ENCODE peak calls at places on chromosomes 3 and 15, in four cellular contexts. P is NB4, T is left ventricle myocardium inferior, A is endodermal cell. E is an unnamed sample.

GRCh38 chr3:45795882-45796765 is at the start of gene SLC6A20:
- DNase-seq in A (peak), T (no peak), P (no peak), E (peak)

GRCh38 chr3:197352382-197352781 is 54.0 kb upstream of the DLG1 start:
- DNase-seq in P (no peak), T (peak), A (no peak), E (peak)

GRCh38 chr3:42839616-42840015 is 30.4 kb downstream of the ACKR2 start:
- DNase-seq in T (no peak), P (peak), A (peak), E (no peak)

GRCh38 chr3:179898024-179898423 is 138.7 kb downstream of the PEX5L start:
- DNase-seq in T (no peak), A (peak), P (peak), E (no peak)

GRCh38 chr3:133991637-133992036 is 38.1 kb downstream of the SLCO2A1 start:
- DNase-seq in T (no peak), P (peak), A (peak), E (no peak)

GRCh38 chr15:52069559-52069958 is 43.0 kb downstream of the BCL2L10 start:
- DNase-seq in P (no peak), T (no peak), A (no peak), E (no peak)

GRCh38 chr3:56800373-56801150 is 1.2 kb downstream of the ARHGEF3 start:
- DNase-seq in T (no peak), A (peak), P (no peak), E (no peak)

GRCh38 chr3:161781381-161781780 is 284.8 kb downstream of the OTOL1 start:
- DNase-seq in A (no peak), P (no peak), T (no peak), E (no peak)

GRCh38 chr15:64351265-64351664 is 4.7 kb downstream of the CSNK1G1 start:
- DNase-seq in T (no peak), A (no peak), P (no peak), E (no peak)

GRCh38 chr3:149215474-149215873 is 6.2 kb downstream of the CP start:
- DNase-seq in T (no peak), P (no peak), A (no peak), E (no peak)

GRCh38 chr15:64343841-64344240 is 12.1 kb downstream of the CSNK1G1 start:
- DNase-seq in P (no peak), T (no peak), A (no peak), E (no peak)

GRCh38 chr3:112604536-112604935 is 36.4 kb downstream of the CCDC80 start:
- DNase-seq in T (no peak), A (no peak), P (peak), E (peak)

GRCh38 chr3:16086690-16087089 is 87.8 kb upstream of the GALNT15 start:
- DNase-seq in T (no peak), P (no peak), A (no peak), E (no peak)

GRCh38 chr15:49427369-49427768 is 4.3 kb downstream of the FGF7 start:
- DNase-seq in P (no peak), A (no peak), T (no peak), E (no peak)

GRCh38 chr15:40567111-40567510 is 2.0 kb upstream of the RPUSD2 start:
- DNase-seq in T (no peak), P (peak), A (peak), E (no peak)

GRCh38 chr15:65476942-65477341 is 40.5 kb downstream of the DPP8 start:
- DNase-seq in A (no peak), P (peak), T (no peak), E (no peak)

GRCh38 chr3:56347219-56347871 is 120.9 kb downstream of the ERC2 start:
- DNase-seq in P (peak), T (no peak), A (peak), E (no peak)

GRCh38 chr15:28952666-28953491 is 67.1 kb downstream of the APBA2 start:
- DNase-seq in A (peak), P (no peak), T (no peak), E (no peak)

GRCh38 chr3:83934208-83935150 is 1024.3 kb upstream of the CADM2 start:
- DNase-seq in P (peak), A (no peak), T (no peak), E (no peak)

GRCh38 chr3:100082108-100082642 is 32.1 kb downstream of the FILIP1L start:
- DNase-seq in T (no peak), A (no peak), P (no peak), E (no peak)

DNA sequence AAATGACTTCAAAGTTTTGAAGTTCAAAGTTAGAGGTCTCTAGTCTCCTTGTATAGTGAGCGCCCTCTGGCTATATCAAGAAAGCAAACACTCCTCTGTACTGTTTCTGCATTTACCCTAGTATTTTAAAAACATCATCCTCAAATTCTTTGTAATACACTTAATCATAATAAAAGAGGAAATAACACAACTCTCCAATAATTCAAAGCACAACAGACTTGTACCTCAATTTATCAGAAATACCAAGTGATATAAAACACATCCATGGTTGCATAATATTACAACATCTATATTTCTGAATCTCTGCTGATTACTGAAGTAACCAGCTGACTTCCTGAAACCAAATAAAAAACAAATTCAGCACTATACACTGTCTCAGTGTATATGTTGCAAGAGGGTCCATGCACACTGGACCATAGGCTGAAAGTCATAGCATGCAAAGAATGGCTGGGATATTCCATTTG is 12.5 kb downstream of the PLOD2 start:
- DNase-seq in A (no peak), P (no peak), T (no peak), E (no peak)
- H3K4me3 ChIP-seq in A (no peak), P (no peak), T (no peak), E (no peak)

GRCh38 chr3:183285318-183285717 is 32.3 kb downstream of the B3GNT5 start:
- DNase-seq in P (no peak), A (no peak), T (no peak), E (no peak)
- H3K4me3 ChIP-seq in P (no peak), A (no peak), T (peak), E (no peak)

DNA sequence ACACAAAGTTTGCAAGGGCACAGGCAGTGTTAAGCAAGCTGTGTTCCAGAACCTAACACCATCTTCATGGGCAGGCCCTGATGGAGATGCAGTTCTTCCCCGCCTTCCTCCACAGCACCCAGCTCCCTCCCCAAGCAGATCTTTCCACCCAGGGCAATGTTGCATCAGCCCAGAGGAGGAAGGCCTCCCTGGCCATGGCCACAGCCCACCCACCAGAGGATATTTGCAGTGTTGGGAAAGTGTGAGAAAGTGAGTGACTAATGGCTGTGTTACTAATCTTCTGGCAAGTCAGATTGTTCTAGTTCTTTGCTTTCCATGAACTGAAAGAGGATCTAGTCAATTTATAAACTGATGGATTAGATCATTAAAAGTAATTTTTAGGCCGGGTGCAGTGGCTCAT is 42.0 kb upstream of the ATP10A start:
- DNase-seq in T (no peak), A (no peak), P (peak), E (no peak)
- H3K4me3 ChIP-seq in T (no peak), A (no peak), P (no peak), E (no peak)

GRCh38 chr3:36909181-36909580 is 35.7 kb downstream of the TRANK1 start:
- DNase-seq in T (no peak), P (no peak), A (peak), E (no peak)

GRCh38 chr3:36909666-36910065 is 35.2 kb downstream of the TRANK1 start:
- DNase-seq in T (no peak), A (no peak), P (no peak), E (no peak)

GRCh38 chr3:36906504-36907149 is 38.2 kb downstream of the TRANK1 start:
- DNase-seq in T (no peak), A (peak), P (no peak), E (no peak)

GRCh38 chr3:36907911-36908646 is 36.8 kb downstream of the TRANK1 start:
- DNase-seq in T (peak), P (peak), A (peak), E (no peak)

GRCh38 chr3:36908647-36909180 is 36.1 kb downstream of the TRANK1 start:
- DNase-seq in T (no peak), P (no peak), A (no peak), E (no peak)
- H3K4me3 ChIP-seq in T (peak), P (peak), A (no peak), E (no peak)

GRCh38 chr3:165837058-165837525 is at the start of gene BCHE:
- DNase-seq in P (no peak), A (peak), T (peak), E (no peak)
- H3K4me3 ChIP-seq in P (no peak), A (peak), T (peak), E (peak)

DNA sequence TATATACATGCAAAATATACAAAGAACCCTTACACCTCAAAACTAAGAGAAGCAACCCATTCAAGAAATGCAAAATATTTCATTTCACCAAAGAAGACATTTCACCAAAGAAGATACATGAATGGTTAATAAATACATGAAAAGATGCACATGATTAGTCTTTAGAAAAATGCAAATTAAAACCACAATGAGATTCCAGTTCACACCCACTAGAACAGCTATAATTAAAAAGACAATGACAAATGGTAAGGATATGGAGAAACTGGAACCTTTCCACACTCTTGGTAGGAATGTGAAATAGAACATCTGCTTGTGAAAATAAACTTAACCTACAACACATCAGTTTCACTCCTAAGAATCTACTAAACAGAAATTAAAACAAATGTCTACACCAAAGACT is 87.9 kb downstream of the OSBPL10 start:
- DNase-seq in A (no peak), P (no peak), T (no peak), E (no peak)
- H3K4me3 ChIP-seq in A (no peak), P (no peak), T (no peak), E (no peak)

GRCh38 chr3:7764091-7764490 is 737.5 kb upstream of the LMCD1 start:
- DNase-seq in T (no peak), A (no peak), P (no peak), E (no peak)
- H3K4me3 ChIP-seq in T (no peak), A (no peak), P (no peak), E (no peak)

DNA sequence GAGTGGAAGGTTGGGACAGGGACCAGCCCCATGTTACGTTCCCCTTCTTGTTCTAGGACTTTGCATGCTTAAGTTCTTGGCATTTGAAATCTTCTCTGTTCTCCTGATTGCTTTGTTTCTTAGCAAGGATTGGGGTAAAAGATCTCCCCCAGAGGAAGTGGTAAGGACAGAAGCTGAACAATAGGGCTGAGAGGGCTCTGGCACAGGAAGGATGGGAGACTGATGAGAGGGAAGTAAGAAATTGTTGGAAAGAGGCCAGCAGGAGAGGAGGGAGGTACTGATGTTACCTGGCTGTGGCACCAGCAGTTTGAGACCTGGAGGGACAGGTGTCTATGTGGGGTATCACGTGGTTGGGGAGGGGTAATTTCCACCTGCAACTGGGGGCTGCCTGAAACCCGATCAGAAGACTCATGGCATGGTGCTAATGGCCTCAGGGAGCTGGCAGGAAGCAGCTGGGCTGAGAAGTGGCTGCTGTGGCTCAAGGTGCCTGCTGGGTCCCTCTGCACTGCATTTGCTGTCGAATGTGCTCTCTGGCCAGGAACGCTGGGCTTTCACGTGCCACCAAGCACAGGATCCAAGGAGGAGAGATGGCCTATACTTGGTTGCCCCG is 108.4 kb downstream of the LSM3 start:
- DNase-seq in T (no peak), A (peak), P (no peak), E (no peak)
- H3K4me3 ChIP-seq in T (no peak), A (no peak), P (no peak), E (no peak)

E was measured in retinal pigment epithelial cell.